ENCODE peak calls at places on chromosomes 2 and 18, in six cellular contexts. M is stimulated activated CD8-positive, alpha-beta memory T cell treated with anti-CD3 and anti-CD28 coated beads, Interleukin-4, amount 100 ng/mL, for 1 hour; S is lung; T is GM19239; K is ureter; W is T follicular helper cell. P is an unnamed sample.

GRCh38 chr18:23194969-23195957 is 60.0 kb downstream of the CABLES1 start:
- DNase-seq in K (no peak), M (no peak), T (no peak), S (no peak), W (no peak), P (no peak)

GRCh38 chr2:156331572-156332451 is 709 bp downstream of the NR4A2 start:
- DNase-seq in W (no peak), S (peak), T (no peak), M (no peak), K (peak), P (peak)

GRCh38 chr2:158179660-158180059 is 78.0 kb downstream of the UPP2 start:
- DNase-seq in S (no peak), W (no peak), K (no peak), T (no peak), M (no peak), P (peak)

GRCh38 chr18:26546875-26547301 is 1.5 kb downstream of the KCTD1 start:
- DNase-seq in M (no peak), S (no peak), T (no peak), W (no peak), K (no peak), P (peak)

GRCh38 chr2:85537600-85538506 is 1.1 kb upstream of the MAT2A start:
- DNase-seq in S (peak), M (no peak), W (no peak), T (no peak), K (peak), P (peak)

GRCh38 chr18:62586148-62586774 is 63.4 kb downstream of the ZCCHC2 start:
- DNase-seq in W (peak), M (no peak), K (no peak), T (peak), S (peak), P (peak)

GRCh38 chr2:9207641-9208301 is 1.2 kb downstream of the ASAP2 start:
- DNase-seq in T (peak), S (peak), W (no peak), K (no peak), M (no peak), P (peak)

GRCh38 chr2:192254444-192254843 is 59.7 kb upstream of the TMEFF2 start:
- DNase-seq in W (no peak), S (no peak), M (no peak), T (no peak), K (no peak), P (no peak)

GRCh38 chr2:20168048-20168726 is 56.7 kb downstream of the SDC1 start:
- DNase-seq in T (no peak), W (no peak), M (no peak), K (no peak), S (no peak), P (no peak)

GRCh38 chr18:26516964-26517363 is 31.4 kb downstream of the KCTD1 start:
- DNase-seq in K (no peak), T (no peak), M (no peak), W (no peak), S (no peak), P (no peak)

GRCh38 chr2:217064234-217065103 is 204.6 kb upstream of the TNP1 start:
- DNase-seq in K (no peak), S (no peak), W (no peak), T (no peak), M (no peak), P (no peak)

GRCh38 chr2:189683348-189683747 is 8.9 kb downstream of the ANKAR start:
- DNase-seq in K (no peak), S (no peak), M (no peak), W (no peak), T (no peak), P (peak)

GRCh38 chr2:220465700-220466099 is 838.3 kb downstream of the SLC4A3 start:
- DNase-seq in S (no peak), K (no peak), M (no peak), W (no peak), T (no peak), P (no peak)